ENCODE peak calls at places on chromosomes 11 and 22, in nine cellular contexts. X is pancreas; M is spleen; S is activated CD8-positive, alpha-beta T cell treated with anti-CD3 and anti-CD28 coated beads for 36 hours; A is astrocyte of the spinal cord; E is kidney epithelial cell; T is B cell; F is ovary; K is IMR-90. H is an unnamed sample.

GRCh38 chr22:42763965-42764480 is 43.4 kb upstream of the A4GALT start:
- DNase-seq in T (no peak), K (no peak), F (no peak), M (no peak), S (no peak), X (no peak), A (no peak), E (no peak), H (no peak)

GRCh38 chr11:117618273-117618672 is 178.7 kb downstream of the DSCAML1 start:
- DNase-seq in T (no peak), F (no peak), E (no peak), A (no peak), X (no peak), S (no peak), M (no peak), K (no peak), H (no peak)

GRCh38 chr22:42080287-42080686 is 787 bp downstream of the SMDT1 start:
- DNase-seq in F (peak), T (no peak), X (no peak), S (peak), E (no peak), A (peak), K (peak), M (peak), H (peak)

GRCh38 chr11:46127150-46127638 is 5.9 kb upstream of the PHF21A start:
- DNase-seq in X (no peak), S (peak), F (no peak), K (peak), M (peak), A (peak), E (no peak), T (peak), H (peak)

GRCh38 chr22:39361495-39361894 is 11.7 kb downstream of the SYNGR1 start:
- DNase-seq in S (peak), A (no peak), E (no peak), M (no peak), T (no peak), X (no peak), K (no peak), F (no peak), H (no peak)

GRCh38 chr11:2573240-2574042 is 126.4 kb downstream of the KCNQ1OT1 start:
- DNase-seq in K (no peak), E (no peak), A (no peak), F (no peak), M (peak), X (peak), S (no peak), T (no peak), H (no peak)

GRCh38 chr11:64787526-64788320 is 9.4 kb upstream of the SF1 start:
- DNase-seq in F (peak), T (peak), K (peak), A (peak), S (peak), E (no peak), M (peak), X (peak), H (peak)

GRCh38 chr11:69922015-69922595 is 102.9 kb upstream of the FGF3 start:
- DNase-seq in A (no peak), F (no peak), K (no peak), S (no peak), X (peak), E (no peak), T (no peak), M (no peak), H (no peak)

GRCh38 chr22:20563464-20563906 is 56.1 kb downstream of the MED15 start:
- DNase-seq in A (no peak), T (no peak), K (no peak), E (no peak), S (peak), M (no peak), F (no peak), X (no peak), H (no peak)

GRCh38 chr22:45271667-45272188 is 13.0 kb upstream of the UPK3A start:
- DNase-seq in F (no peak), A (no peak), T (no peak), M (no peak), E (no peak), X (no peak), S (no peak), K (no peak), H (no peak)

GRCh38 chr11:101127348-101127698 is 2.3 kb downstream of the PGR start:
- DNase-seq in F (peak), M (no peak), S (no peak), K (no peak), T (peak), A (no peak), E (no peak), X (peak), H (no peak)

DNA sequence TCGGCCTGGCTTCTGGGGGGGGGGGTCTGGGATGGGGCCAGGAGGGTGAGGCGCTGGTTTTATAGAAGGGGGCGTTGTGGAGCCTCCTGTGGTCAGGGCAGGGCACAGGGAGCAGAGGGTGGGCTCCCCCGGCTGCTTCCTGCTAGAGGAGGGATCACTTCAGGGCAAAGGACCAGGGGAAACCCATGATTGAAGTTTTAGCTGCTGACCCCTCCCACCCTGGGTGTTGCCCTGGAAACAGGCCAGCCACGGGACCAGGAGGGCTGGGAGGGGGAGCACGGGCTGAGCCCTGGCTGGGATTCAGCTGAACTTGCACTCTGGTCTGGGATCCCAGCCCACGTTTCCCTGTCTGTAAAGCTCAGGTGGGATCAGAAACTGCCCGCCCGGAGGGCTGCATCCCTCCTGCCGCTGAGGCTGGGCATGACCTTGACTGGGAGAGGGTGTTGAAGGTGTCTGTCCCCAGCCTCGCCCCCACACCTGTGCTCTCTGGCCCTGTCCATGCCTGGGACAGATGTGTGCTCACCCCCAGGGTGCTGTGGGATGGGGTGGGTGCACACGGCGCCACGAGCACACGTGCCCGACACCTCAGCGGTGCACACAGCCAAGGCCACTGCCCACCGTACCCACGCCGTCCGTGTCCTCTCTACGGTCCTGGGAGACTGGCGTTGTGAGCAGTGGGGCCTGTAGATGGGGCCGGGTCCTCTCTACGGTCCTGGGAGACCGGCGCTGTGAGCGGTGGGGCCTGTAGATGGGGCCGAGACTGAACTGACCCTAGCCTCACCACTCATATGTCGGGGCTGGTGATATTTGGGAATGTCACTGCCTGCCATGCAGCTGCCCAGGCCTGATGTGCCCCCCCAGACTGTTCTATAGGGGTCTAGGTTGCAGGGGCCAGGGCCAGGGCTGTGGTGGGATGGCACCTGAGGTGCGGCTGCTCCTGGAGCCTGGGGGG is 2.3 kb downstream of the TSPAN4 start:
- DNase-seq in F (peak), E (no peak), X (peak), M (peak), T (peak), K (peak), A (peak), S (peak), H (no peak)
- TF ChIP-seq CTCF in F (no peak), E (no peak), X (no peak), M (no peak), T (no peak), K (no peak), A (no peak), S (no peak), H (no peak)

DNA sequence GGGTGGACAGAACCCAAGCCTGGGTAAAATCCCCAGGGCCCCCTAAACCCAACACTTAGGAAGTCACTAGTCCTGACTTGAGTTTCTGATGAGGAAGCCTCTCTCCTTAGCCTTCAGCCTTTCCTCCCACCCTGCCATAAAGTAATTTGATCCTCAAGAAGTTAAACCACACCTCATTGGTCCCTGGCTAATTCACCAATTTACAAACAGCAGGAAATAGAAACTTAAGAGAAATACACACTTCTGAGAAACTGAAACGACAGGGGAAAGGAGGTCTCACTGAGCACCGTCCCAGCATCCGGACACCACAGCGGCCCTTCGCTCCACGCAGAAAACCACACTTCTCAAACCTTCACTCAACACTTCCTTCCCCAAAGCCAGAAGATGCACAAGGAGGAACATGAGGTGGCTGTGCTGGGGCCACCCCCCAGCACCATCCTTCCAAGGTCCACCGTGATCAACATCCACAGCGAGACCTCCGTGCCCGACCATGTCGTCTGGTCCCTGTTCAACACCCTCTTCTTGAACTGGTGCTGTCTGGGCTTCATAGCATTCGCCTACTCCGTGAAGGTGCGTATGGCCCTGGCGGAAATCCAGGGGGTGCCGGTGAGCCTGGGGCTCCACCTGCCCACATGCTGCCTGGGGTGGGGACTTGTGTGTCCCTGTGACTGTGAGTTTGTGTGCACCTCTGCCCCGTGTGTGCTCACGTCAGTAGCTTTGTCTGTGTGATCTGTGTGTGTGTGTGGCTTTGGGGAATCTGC is at the start of gene IFITM1:
- DNase-seq in F (no peak), M (peak), X (peak), K (peak), A (peak), E (peak), S (peak), T (peak), H (peak)
- TF ChIP-seq CTCF in F (no peak), M (no peak), X (no peak), K (no peak), A (no peak), E (no peak), S (no peak), T (no peak), H (peak)

DNA sequence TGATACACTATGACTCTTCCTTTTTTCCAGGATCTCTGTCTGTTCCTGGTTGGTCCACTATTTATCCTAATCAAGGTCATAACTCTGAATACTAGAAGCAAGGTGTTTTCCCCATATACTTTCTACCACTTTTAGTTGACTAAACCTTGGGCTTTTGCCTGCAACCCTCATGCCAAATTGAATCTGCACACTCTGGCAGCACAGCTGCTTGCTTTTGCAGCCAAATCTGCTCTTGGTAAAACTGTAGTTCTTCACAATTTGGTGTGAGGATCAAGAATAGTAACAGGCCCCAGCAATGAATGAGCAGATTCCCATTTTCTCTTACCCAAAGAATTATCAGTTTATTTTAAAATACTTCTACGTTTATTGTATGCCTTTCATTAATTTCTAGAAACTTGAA is 586.5 kb upstream of the CNTN5 start:
- DNase-seq in K (no peak), X (no peak), S (no peak), A (no peak), E (no peak), M (no peak), T (no peak), F (no peak), H (no peak)
- TF ChIP-seq CTCF in K (no peak), X (no peak), S (no peak), A (no peak), E (no peak), M (no peak), T (no peak), F (no peak), H (no peak)

GRCh38 chr22:50585238-50585637 is 2.6 kb upstream of the CHKB start:
- DNase-seq in A (no peak), E (no peak), X (peak), T (no peak), M (peak), S (no peak), K (no peak), F (no peak), H (no peak)

GRCh38 chr22:50581950-50582561 is 593 bp downstream of the CHKB start:
- DNase-seq in K (no peak), S (peak), F (no peak), A (no peak), E (no peak), X (peak), M (no peak), T (no peak), H (no peak)

GRCh38 chr22:50582562-50583293 is at the start of gene CHKB:
- DNase-seq in T (peak), A (peak), E (peak), X (peak), M (peak), S (peak), K (peak), F (peak), H (peak)

GRCh38 chr22:50584106-50585096 is 1.8 kb upstream of the CHKB start:
- DNase-seq in X (peak), F (peak), S (no peak), K (no peak), M (peak), A (no peak), T (no peak), E (no peak), H (no peak)

DNA sequence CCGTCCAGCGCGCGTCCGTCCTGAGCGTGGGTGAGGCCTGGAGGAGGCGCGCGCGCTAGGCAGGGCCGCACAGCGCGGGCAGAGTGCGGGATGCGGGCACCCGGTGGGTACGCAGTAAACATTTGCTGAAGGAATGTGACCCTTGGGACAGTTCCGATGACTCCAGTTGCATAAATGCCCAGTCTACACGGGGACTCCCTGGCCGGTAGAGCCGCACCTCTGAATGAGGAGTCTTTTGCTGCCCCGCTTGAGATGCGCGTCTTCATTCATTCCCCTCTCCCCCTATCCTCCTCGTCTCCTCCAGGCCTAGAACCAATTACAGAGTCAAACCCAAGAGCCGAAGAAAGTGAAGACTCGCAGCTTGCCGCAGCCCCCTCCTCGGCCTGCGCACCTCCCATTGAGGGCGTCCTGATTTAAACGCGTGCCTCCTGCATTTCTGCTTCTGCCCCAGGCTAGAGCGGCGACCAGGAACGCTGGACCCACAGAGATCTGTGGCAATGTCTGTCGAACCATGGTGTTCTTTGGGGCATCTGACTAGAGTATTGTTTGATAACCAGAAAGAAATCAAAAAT is 731 bp upstream of the CHKB start:
- DNase-seq in T (no peak), E (no peak), K (no peak), X (no peak), S (no peak), F (no peak), A (no peak), M (peak), H (no peak)
- TF ChIP-seq CTCF in T (no peak), E (no peak), K (no peak), X (no peak), S (no peak), F (no peak), A (peak), M (no peak), H (peak)

H was measured in foreskin keratinocyte.